ENCODE peak calls at places on chromosomes 5 and 9, in six cellular contexts. D, A, E, L, W and X are unnamed samples.

GRCh38 chr9:134618823-134619454 is 22.7 kb upstream of the COL5A1 start:
- DNase-seq in E (no peak), A (no peak), D (no peak), L (no peak), W (no peak), X (no peak)

GRCh38 chr5:78361226-78361993 is 993 bp downstream of the SCAMP1 start:
- DNase-seq in A (no peak), E (peak), W (peak), L (peak), D (no peak), X (peak)

GRCh38 chr5:72222521-72222920 is 97.5 kb downstream of the MRPS27 start:
- DNase-seq in D (no peak), W (no peak), E (no peak), A (no peak), L (no peak), X (no peak)

GRCh38 chr9:6184749-6185645 is 30.6 kb upstream of the IL33 start:
- DNase-seq in W (peak), A (no peak), L (no peak), E (no peak), D (no peak), X (no peak)

GRCh38 chr9:105244996-105245719 is 707 bp downstream of the SLC44A1 start:
- DNase-seq in E (peak), W (no peak), D (no peak), A (peak), L (peak), X (peak)

GRCh38 chr9:87685431-87685830 is 40.5 kb upstream of the CTSL start:
- DNase-seq in L (no peak), W (no peak), E (no peak), D (no peak), A (no peak), X (no peak)

GRCh38 chr9:118170032-118170955 is 466.1 kb downstream of the TLR4 start:
- DNase-seq in L (peak), D (no peak), E (no peak), A (no peak), W (peak), X (peak)

GRCh38 chr5:179324760-179325295 is 20.4 kb downstream of the ADAMTS2 start:
- DNase-seq in A (no peak), W (no peak), E (no peak), L (peak), D (no peak), X (no peak)

GRCh38 chr9:78470741-78471140 is 173.8 kb downstream of the PSAT1 start:
- DNase-seq in A (no peak), E (no peak), L (no peak), D (no peak), W (no peak), X (no peak)

GRCh38 chr5:158807947-158808346 is 291.8 kb downstream of the EBF1 start:
- DNase-seq in D (no peak), A (no peak), E (no peak), L (no peak), W (no peak), X (peak)

GRCh38 chr9:134172198-134173126 is 8.1 kb upstream of the RNU6ATAC start:
- DNase-seq in L (no peak), W (no peak), D (no peak), E (no peak), A (no peak), X (no peak)

DNA sequence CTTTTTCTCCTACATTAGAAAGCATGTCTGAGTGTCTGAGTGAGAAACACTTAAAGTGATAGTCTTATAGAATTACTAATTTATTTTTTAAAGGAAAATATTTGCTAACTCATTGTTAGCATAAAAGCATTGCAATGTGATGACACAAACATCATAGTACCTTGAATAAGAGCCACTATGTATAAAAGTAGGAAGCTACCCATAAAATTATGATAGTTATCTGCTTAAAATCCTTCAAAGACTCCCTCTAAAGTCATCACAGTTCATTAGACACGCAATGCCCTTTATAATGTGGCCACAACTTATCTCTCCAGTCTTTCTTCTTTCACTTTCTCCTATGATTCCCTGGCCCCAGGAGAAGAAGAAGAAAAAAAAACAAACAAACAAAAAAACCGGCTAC is 1144.0 kb upstream of the NUDT12 start:
- DNase-seq in W (no peak), A (no peak), D (no peak), L (no peak), E (no peak), X (no peak)
- TF ChIP-seq POLR2A in W (no peak), A (no peak), D (no peak), L (no peak), E (no peak), X (no peak)

DNA sequence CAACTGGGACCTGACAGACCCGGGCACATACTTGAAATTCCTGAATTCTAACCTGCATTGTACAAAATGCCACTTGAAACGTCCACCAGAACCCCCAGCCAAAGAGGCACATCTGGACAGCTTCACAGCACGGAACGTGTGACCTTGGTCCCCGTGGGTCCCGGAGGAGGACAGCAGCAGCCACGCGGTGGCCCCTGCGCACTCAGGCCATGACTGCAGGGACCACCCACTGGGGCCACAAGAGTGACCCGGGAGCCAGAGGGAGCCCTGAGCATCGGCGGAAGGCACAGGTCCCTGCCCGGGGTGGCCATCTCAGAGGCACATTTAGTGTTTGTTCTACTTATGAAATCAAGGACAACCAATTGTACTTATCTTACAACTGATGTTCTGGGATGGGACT is 2.1 kb upstream of the SNAPC4 start:
- DNase-seq in A (no peak), W (no peak), L (no peak), E (no peak), D (no peak), X (no peak)
- TF ChIP-seq POLR2A in A (no peak), W (no peak), L (no peak), E (no peak), D (no peak), X (no peak)

GRCh38 chr5:177474845-177475562 is 1.6 kb upstream of the DBN1 start:
- DNase-seq in E (no peak), W (no peak), A (no peak), L (no peak), D (no peak), X (no peak)

GRCh38 chr5:177471610-177472356 is 1.7 kb downstream of the DBN1 start:
- DNase-seq in L (no peak), E (no peak), D (no peak), W (peak), A (no peak), X (no peak)

GRCh38 chr5:177472460-177473441 is 683 bp downstream of the DBN1 start:
- DNase-seq in L (no peak), E (no peak), A (peak), W (no peak), D (no peak), X (no peak)

GRCh38 chr5:177474094-177474493 is 660 bp upstream of the DBN1 start:
- DNase-seq in A (no peak), D (no peak), W (no peak), E (no peak), L (no peak), X (no peak)

GRCh38 chr5:177473461-177473991 is at the start of gene DBN1:
- DNase-seq in D (no peak), L (no peak), A (no peak), W (no peak), E (no peak), X (peak)
- TF ChIP-seq POLR2A in D (no peak), L (no peak), A (no peak), W (no peak), E (no peak), X (no peak)

DNA sequence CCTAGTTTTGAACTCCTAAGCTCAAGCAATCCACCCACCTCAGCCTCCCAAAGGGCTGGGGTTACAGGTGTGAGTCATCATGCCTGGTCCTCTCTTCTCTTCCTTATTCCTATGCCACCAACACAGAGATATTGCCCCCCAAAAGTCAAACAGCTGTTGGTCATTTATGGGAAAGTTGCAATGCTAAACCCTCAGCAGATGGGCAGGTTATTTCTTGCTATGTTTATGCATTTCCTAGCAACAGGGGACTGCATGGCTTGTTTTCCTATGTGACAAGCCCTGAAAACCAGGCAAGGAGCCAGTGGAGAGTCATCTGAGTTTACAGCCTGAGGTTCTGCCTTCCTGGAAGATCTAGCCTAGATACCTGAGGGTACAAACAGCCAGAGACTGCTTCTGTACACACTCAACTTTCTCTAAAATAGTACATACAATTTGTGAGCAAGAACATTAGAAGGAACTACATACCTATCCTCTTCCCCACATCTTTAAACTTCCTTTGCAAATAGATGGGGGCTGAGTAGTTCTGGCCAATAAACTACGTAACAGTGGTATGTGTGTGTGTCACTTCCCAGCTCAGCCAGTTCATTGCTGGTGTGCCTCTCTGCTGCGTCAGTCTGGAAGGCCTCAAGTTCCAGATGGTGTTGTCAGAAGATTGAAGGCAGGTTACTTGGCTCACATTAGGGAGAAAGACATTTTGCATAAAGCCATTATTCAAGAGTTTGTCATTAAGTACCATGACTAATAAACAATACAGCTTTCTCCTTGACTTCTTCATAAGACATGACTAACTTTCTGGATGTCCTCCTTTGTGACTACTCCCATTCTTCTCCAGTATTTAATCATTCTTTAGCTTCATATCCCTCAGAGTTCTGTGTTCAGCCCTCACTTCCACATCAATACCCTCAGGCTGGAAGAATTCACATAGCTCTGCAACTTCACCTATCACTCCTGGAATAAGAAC is 65.3 kb downstream of the CSNK1A1 start:
- DNase-seq in W (peak), A (no peak), L (peak), E (peak), D (no peak), X (peak)
- TF ChIP-seq POLR2A in W (no peak), A (no peak), L (peak), E (peak), D (no peak), X (peak)

DNA sequence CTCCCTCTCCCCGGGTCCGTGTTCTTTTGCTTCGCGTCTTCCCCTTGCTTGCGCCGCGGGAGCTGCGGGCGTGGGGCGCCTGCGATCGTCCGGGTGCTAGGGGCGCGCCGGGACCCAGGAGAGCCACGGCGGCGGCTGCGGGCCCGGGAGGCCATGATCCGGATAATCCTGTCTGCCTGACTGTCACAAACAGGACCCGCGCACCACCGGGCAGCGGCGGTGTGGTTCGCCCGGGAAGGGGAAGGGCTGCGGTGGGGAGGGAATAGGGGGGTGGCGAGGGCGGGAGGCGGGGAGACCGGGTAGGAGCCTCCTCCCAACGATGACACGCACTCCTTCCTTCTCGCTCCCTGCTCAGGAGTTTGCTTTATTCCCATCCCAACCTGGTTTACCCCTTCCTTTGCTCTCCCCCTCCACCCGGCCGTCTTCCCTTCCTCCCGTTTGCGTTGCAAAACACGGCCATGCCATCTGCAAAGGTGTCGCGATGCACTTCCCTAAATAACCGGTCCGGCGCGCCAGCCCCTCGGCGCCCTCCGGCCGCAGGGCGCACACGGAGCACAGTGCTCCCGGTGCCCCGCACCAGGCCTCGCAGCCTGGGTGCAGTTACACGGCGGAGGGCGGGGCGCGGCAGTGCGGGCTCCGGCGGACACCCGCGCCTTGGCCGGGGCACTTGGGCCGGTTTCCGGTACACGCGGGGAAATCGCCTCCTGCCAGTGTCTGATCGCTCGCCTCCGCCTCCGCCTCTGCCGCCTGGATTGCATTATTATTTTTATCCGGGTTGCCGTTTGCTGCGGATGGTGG is 1.5 kb downstream of the SMARCA2 start:
- DNase-seq in W (peak), D (peak), L (peak), A (peak), E (peak), X (peak)
- TF ChIP-seq POLR2A in W (peak), D (peak), L (peak), A (peak), E (peak), X (peak)

GRCh38 chr9:71911061-71911907 is at the start of the genes ABHD17B and C9orf85:
- DNase-seq in D (peak), W (peak), A (peak), L (peak), E (peak), X (peak)
- TF ChIP-seq POLR2A in D (peak), W (peak), A (peak), L (peak), E (peak), X (peak)